ENCODE peak calls at places on chromosomes 11 and 22, in five cellular contexts. W is heart left ventricle, X is Caco-2, V is body of pancreas, F is heart right ventricle. Q is an unnamed sample. For H3K27me3 and H3K9me3, the result is how much of the 10 kb centered on the place peaks cover.

GRCh38 chr22:21632237-21632895 is at the start of gene CCDC116:
- DNase-seq in V (no peak), F (no peak), W (peak), X (peak), Q (peak)

GRCh38 chr11:9575531-9576240 is 2.2 kb downstream of the WEE1 start:
- DNase-seq in V (no peak), X (no peak), W (no peak), F (no peak), Q (no peak)

GRCh38 chr11:14073821-14074529 is 111.5 kb downstream of the SPON1 start:
- DNase-seq in F (no peak), V (peak), W (no peak), X (no peak), Q (no peak)

GRCh38 chr11:57434640-57435546 is 8.0 kb upstream of the SLC43A3 start:
- DNase-seq in W (no peak), F (no peak), X (no peak), V (no peak), Q (no peak)

GRCh38 chr11:126719740-126720139 is 280.8 kb downstream of the KIRREL3 start:
- DNase-seq in V (no peak), F (no peak), X (no peak), W (no peak), Q (no peak)

GRCh38 chr11:76233936-76234703 is 27.8 kb upstream of the WNT11 start:
- DNase-seq in X (no peak), F (peak), W (peak), V (peak), Q (peak)

GRCh38 chr11:127640822-127641485 is 640.4 kb upstream of the KIRREL3 start:
- DNase-seq in F (no peak), V (no peak), X (no peak), W (no peak), Q (no peak)

GRCh38 chr11:91141655-91142054 is 918.8 kb upstream of the CHORDC1 start:
- DNase-seq in W (no peak), V (no peak), F (no peak), X (no peak), Q (no peak)

GRCh38 chr22:23264610-23265388 is 84.5 kb downstream of the BCR start:
- DNase-seq in W (no peak), F (no peak), X (no peak), V (no peak), Q (peak)

GRCh38 chr11:86969258-86969657 is 14.1 kb upstream of the FZD4 start:
- DNase-seq in V (no peak), W (no peak), F (no peak), X (no peak), Q (no peak)

GRCh38 chr11:27995082-27995481 is 112.9 kb downstream of the KIF18A start:
- DNase-seq in W (no peak), X (no peak), V (no peak), F (no peak), Q (no peak)

GRCh38 chr11:16741473-16741872 is 3.0 kb downstream of the C11orf58 start:
- DNase-seq in X (no peak), V (peak), W (no peak), F (no peak), Q (no peak)

GRCh38 chr11:115674831-115675230 is 170.6 kb upstream of the CADM1 start:
- DNase-seq in F (no peak), X (no peak), W (no peak), V (no peak), Q (no peak)

GRCh38 chr22:19143967-19144400 is 467 bp downstream of the ESS2 start:
- DNase-seq in W (no peak), X (no peak), F (no peak), V (no peak), Q (no peak)

GRCh38 chr11:128555606-128556005 is 31.8 kb downstream of the ETS1 start:
- DNase-seq in V (peak), F (no peak), W (no peak), X (no peak), Q (no peak)

GRCh38 chr11:30786392-30787120 is 200.4 kb upstream of the MPPED2 start:
- DNase-seq in F (no peak), X (no peak), V (no peak), W (no peak), Q (no peak)

GRCh38 chr22:44130076-44130711 is 50.5 kb upstream of the PARVG start:
- DNase-seq in W (peak), X (no peak), F (no peak), V (no peak), Q (no peak)

GRCh38 chr11:75323609-75324008 is 27.9 kb downstream of the ARRB1 start:
- DNase-seq in W (no peak), F (no peak), V (peak), X (peak), Q (no peak)

GRCh38 chr22:30325724-30326703 is 727 bp downstream of the TBC1D10A start:
- DNase-seq in X (no peak), V (peak), F (peak), W (peak), Q (peak)

GRCh38 chr11:10606536-10607208 is 38.2 kb upstream of the LYVE1 start:
- DNase-seq in V (no peak), W (no peak), F (no peak), X (no peak), Q (no peak)

GRCh38 chr11:106288057-106288456 is 210.6 kb downstream of the AASDHPPT start:
- DNase-seq in V (no peak), X (no peak), W (no peak), F (no peak), Q (no peak)

GRCh38 chr11:3808846-3809623 is 675 bp downstream of the PGAP2 start:
- DNase-seq in X (peak), F (no peak), W (no peak), V (peak), Q (peak)

GRCh38 chr22:23240639-23241389 is 60.5 kb downstream of the BCR start:
- DNase-seq in F (no peak), W (no peak), X (peak), V (no peak), Q (no peak)

GRCh38 chr11:1157645-1158591 is at the start of gene MUC5AC:
- DNase-seq in V (no peak), F (peak), X (peak), W (no peak), Q (peak)

GRCh38 chr11:827146-827860 is 416 bp upstream of the CRACR2B start:
- DNase-seq in W (no peak), X (peak), V (peak), F (peak), Q (no peak)

GRCh38 chr11:65577756-65578109 is 1.9 kb downstream of the EHBP1L1 start:
- DNase-seq in F (no peak), W (no peak), X (no peak), V (no peak), Q (no peak)

GRCh38 chr11:122601131-122602125 is 54.1 kb upstream of the UBASH3B start:
- DNase-seq in V (no peak), W (no peak), X (no peak), F (no peak), Q (no peak)

GRCh38 chr22:26360169-26360885 is 68.7 kb upstream of the ASPHD2 start:
- DNase-seq in X (peak), W (no peak), F (peak), V (peak), Q (peak)

GRCh38 chr11:77604281-77604680 is 14.5 kb downstream of the AQP11 start:
- DNase-seq in V (no peak), X (no peak), F (no peak), W (no peak), Q (no peak)

GRCh38 chr22:22893891-22894739 is 6.5 kb downstream of the IGLL5 start:
- DNase-seq in W (no peak), F (no peak), X (peak), V (no peak), Q (no peak)

GRCh38 chr11:26867286-26867685 is 126.6 kb upstream of the FIBIN start:
- DNase-seq in F (no peak), X (no peak), V (no peak), W (no peak), Q (no peak)

GRCh38 chr11:26143553-26144308 is 188.2 kb upstream of the ANO3 start:
- DNase-seq in W (no peak), V (no peak), F (no peak), X (no peak), Q (no peak)

GRCh38 chr11:23370580-23371275 is 510.5 kb upstream of the CCDC179 start:
- DNase-seq in W (no peak), X (no peak), F (no peak), V (no peak), Q (no peak)

GRCh38 chr11:33773399-33774355 is 643 bp downstream of the FBXO3 start:
- DNase-seq in V (peak), W (no peak), X (no peak), F (no peak), Q (no peak)

GRCh38 chr11:64531906-64532312 is 59.1 kb upstream of the SLC22A12 start:
- DNase-seq in W (no peak), V (no peak), X (peak), F (no peak), Q (no peak)

GRCh38 chr11:64533501-64533900 is 57.5 kb upstream of the SLC22A12 start:
- DNase-seq in F (no peak), V (no peak), W (no peak), X (no peak), Q (no peak)

GRCh38 chr11:64529559-64530520 is 61.2 kb upstream of the SLC22A12 start:
- DNase-seq in V (no peak), F (no peak), X (peak), W (no peak), Q (no peak)

GRCh38 chr11:64534391-64534801 is 56.6 kb upstream of the SLC22A12 start:
- DNase-seq in V (no peak), W (no peak), X (peak), F (no peak), Q (peak)

DNA sequence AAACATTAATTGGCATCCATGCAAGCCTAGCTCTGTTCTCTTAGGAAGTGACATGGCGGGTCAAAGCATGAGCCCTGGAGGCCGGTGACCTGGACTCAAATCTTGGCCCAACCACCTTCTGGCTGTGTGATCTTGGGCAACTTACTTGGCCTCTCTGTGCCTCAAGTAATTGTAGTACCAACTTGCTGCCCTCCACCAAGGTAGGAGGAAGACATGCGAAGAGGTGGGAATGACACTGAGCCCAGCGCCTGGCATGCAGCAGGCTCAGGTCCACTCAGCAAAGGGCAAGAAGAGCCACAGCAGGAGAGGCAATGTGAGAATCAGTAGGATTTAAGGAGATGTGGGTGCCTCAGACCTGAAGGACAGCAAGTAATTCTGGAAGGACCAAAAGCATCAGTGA is 59.6 kb upstream of the SLC22A12 start:
- DNase-seq in F (no peak), X (no peak), W (no peak), V (no peak), Q (no peak)
- H3K27me3 ChIP-seq in F (under half), X (under half), W (under half), V (under half), Q (under half)

GRCh38 chr11:96842731-96843130 is 452.9 kb downstream of the JRKL start:
- DNase-seq in W (no peak), V (no peak), X (no peak), F (no peak), Q (no peak)
- H3K9me3 ChIP-seq in W (under half), V (under half), X (under half), F (under half), Q (under half)

GRCh38 chr11:2609345-2609744 is 90.4 kb downstream of the KCNQ1OT1 start:
- DNase-seq in W (no peak), V (no peak), X (no peak), F (no peak), Q (no peak)
- H3K27me3 ChIP-seq in W (under half), V (under half), X (under half), F (under half), Q (under half)

GRCh38 chr22:47389201-47389600 is 626.8 kb downstream of the TBC1D22A start:
- DNase-seq in W (peak), F (no peak), X (no peak), V (no peak), Q (no peak)
- H3K9me3 ChIP-seq in W (under half), F (under half), X (under half), V (under half), Q (under half)

DNA sequence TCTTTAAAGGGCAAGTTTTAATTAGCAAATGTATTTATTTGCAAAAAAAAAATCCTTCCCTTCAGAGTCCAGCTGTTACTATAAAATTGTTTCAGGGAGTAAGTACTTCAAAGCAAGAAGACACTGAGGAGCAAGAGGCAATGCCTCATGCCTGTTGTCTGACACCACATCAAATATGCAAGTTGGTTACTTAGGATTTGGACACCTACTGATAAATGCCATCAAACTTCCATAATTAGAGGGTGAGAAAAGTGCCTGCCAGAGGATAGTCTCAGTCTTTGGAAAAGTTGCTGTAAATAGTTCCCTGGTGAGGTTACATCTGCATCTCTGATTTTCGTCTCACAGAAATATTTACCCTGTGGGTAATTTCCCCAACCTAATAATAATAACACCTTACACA is 4.1 kb upstream of the TENM4 start:
- DNase-seq in V (no peak), W (no peak), X (no peak), F (no peak), Q (no peak)
- H3K27me3 ChIP-seq in V (under half), W (under half), X (under half), F (under half), Q (under half)

GRCh38 chr11:37929100-37929649 is 1331.1 kb upstream of the RAG2 start:
- DNase-seq in F (no peak), X (no peak), V (no peak), W (no peak), Q (no peak)
- H3K9me3 ChIP-seq in F (under half), X (under half), V (under half), W (under half), Q (under half)

DNA sequence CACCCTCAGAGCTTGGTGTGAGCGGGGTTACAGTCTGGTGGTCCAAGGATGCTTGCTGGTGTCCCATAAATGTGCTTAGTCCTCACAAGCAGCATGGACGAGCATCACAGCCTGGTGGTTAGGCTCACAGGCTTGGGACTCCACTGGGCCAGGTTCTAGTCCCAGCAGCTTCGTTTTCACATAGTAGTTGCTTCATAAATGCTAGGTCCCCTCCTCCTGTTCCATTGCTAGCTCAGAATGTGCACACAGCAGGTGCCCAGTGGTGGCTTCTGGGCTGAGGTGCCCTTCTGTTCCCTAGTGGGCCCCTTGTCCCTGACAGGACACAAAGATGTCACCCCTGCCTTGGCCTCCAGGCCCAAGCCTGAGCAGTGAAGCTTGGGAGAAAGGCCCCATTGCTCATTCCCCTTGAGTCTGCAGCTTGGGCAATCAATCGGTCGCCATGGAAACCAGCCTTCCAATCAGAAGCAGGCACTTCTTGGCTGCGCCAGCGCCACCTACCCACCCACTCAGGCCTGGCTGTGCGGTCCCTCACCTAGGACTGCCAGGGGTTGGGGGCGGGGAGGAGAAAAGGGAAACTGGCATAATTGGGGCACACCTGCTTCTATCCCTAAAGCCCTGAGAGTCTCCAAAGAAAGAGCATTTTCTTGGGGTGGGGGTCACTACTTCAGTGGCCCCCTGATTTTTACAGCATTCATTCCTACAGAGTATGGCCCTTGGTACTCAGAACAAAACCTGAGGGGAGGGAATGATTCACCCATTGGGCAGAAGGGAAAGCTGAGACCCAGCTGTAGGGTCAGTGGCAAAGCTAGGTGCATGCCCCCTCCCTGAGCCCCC is 48.1 kb downstream of the CYTH4 start:
- DNase-seq in F (no peak), X (peak), W (no peak), V (peak), Q (no peak)
- H3K27me3 ChIP-seq in F (under half), X (under half), W (under half), V (under half), Q (under half)

GRCh38 chr11:68479390-68479789 is 18.8 kb downstream of the PPP6R3 start:
- DNase-seq in X (no peak), V (no peak), F (no peak), W (no peak), Q (no peak)
- H3K9me3 ChIP-seq in X (under half), V (under half), F (under half), W (under half), Q (under half)